ENCODE peak calls at places on chromosomes 1 and 21, in five cellular contexts. K is DND-41, M is PC-3, S is PC-9, O is neural progenitor cell. Z is an unnamed sample.

GRCh38 chr21:37433441-37433840 is 66.9 kb downstream of the DYRK1A start:
- DNase-seq in S (no peak), O (no peak), M (no peak), K (no peak), Z (no peak)

GRCh38 chr1:48200166-48200900 is 22.2 kb upstream of the SLC5A9 start:
- DNase-seq in S (no peak), O (no peak), M (no peak), K (no peak), Z (no peak)

GRCh38 chr1:160827418-160827817 is 31.4 kb downstream of the LY9 start:
- DNase-seq in K (no peak), O (no peak), S (no peak), M (peak; percentile 56), Z (no peak)

GRCh38 chr1:89610457-89610991 is 22.4 kb upstream of the LRRC8C start:
- DNase-seq in O (no peak), M (no peak), S (no peak), K (peak; percentile 74), Z (no peak)

GRCh38 chr1:193657552-193657951 is 471.1 kb upstream of the B3GALT2 start:
- DNase-seq in S (no peak), K (no peak), M (no peak), O (no peak), Z (no peak)

GRCh38 chr1:10652626-10653025 is 143.8 kb downstream of the CASZ1 start:
- DNase-seq in K (no peak), S (no peak), O (no peak), M (no peak), Z (no peak)

GRCh38 chr21:27674037-27674436 is 707.1 kb upstream of the ADAMTS5 start:
- DNase-seq in K (no peak), S (no peak), M (peak; percentile 31), O (no peak), Z (no peak)

GRCh38 chr1:155192346-155193274 is 15.1 kb downstream of the THBS3 start:
- DNase-seq in K (no peak), M (peak; percentile 46), S (peak; percentile 51), O (peak; percentile 60), Z (no peak)

GRCh38 chr1:108601708-108602410 is 42.0 kb downstream of the EEIG2 start:
- DNase-seq in O (no peak), K (no peak), M (no peak), S (no peak), Z (no peak)

GRCh38 chr1:89200668-89201488 is 2.1 kb upstream of the GBP4 start:
- DNase-seq in K (peak; percentile 46), S (no peak), O (no peak), M (no peak), Z (peak; percentile 71)

GRCh38 chr1:6170116-6170741 is 9.9 kb downstream of the CHD5 start:
- DNase-seq in S (no peak), O (no peak), K (no peak), M (no peak), Z (no peak)

GRCh38 chr1:54796902-54797301 is 4.2 kb downstream of the TTC22 start:
- DNase-seq in M (no peak), S (no peak), O (no peak), K (no peak), Z (no peak)

GRCh38 chr1:54798769-54799641 is 2.1 kb downstream of the TTC22 start:
- DNase-seq in S (peak; percentile 39), K (no peak), M (no peak), O (no peak), Z (no peak)

GRCh38 chr1:54800899-54801759 is at the start of gene TTC22:
- DNase-seq in O (peak; percentile 39), S (peak; percentile 72), K (no peak), M (peak; percentile 73), Z (peak; percentile 37)

GRCh38 chr1:54798206-54798605 is 2.9 kb downstream of the TTC22 start:
- DNase-seq in M (no peak), O (no peak), K (no peak), S (peak; percentile 13), Z (no peak)

GRCh38 chr1:54800041-54800898 is 853 bp downstream of the TTC22 start:
- DNase-seq in M (no peak), S (peak; percentile 29), O (no peak), K (no peak), Z (no peak)
- TF ChIP-seq EZH2 in M (no peak), S (no peak), O (no peak), K (no peak), Z (no peak)

DNA sequence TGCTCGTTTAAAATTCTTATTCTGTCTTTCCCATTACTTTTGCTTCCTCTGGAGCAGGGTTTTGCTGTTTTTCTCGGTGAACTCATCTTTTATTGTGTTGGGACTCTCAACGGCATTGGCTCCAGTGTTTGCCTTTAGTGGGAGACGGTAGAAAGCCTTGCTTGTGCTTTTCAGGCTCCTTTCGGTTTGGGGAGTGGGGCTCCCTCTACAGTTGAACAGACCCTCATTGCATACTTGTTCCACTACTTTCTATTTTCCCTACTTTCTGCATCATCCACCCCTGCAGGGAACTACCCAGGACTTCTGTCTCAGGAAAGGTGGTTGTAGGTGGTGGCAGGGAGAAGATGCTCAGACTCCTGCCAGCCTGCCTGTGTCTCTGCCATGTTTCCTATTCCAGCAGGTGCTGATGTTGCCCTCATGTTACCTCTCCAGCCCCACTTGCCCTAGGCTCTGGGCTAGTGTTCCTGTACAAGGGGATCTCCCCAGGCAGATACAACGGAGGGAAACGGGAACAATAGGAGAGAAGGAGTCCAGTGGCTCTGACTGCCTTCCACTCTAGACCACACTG is 68.5 kb upstream of the ZBTB18 start:
- DNase-seq in M (no peak), K (no peak), O (peak; percentile 47), S (no peak), Z (peak; percentile 43)
- TF ChIP-seq CTCF in M (no peak), K (no peak), O (peak; percentile 53), S (no peak), Z (peak; percentile 57)

DNA sequence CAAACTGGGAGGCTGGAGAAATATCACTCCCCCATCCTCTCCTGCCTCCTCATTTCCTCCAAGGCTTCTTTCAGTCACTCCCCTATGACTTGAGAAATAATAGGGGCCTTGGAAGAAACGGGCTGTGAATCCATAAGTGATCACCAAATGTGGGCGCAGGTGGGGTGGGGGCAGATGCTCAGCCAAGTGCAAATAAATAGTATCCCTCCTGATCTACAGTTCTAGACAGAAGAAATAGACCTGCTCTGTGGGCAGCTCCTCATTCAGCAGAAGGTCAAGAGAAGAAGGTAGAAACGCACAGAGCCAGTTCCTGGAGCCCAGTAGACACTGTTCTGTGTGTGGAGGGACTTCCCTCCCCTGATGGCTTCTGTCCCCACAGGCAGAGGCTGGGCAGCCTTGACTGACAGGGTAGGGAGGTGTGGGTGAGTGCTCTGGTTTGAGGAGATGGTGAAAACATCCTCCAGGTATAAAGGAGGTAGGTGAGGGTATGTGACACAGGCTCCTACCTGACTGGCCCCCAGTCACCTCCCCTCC is 17.1 kb downstream of the PAX7 start:
- DNase-seq in K (no peak), S (no peak), M (no peak), O (no peak), Z (no peak)
- TF ChIP-seq EZH2 in K (no peak), S (no peak), M (no peak), O (no peak), Z (no peak)

GRCh38 chr1:94332952-94333351 is 85.2 kb upstream of the ABCD3 start:
- DNase-seq in M (peak; percentile 82), K (no peak), O (no peak), S (no peak), Z (no peak)

GRCh38 chr1:94327001-94327685 is 89.8 kb upstream of the ARHGAP29 start:
- DNase-seq in K (no peak), S (peak; percentile 83), O (peak; percentile 84), M (peak; percentile 63), Z (peak; percentile 85)

GRCh38 chr1:94332516-94332915 is 85.7 kb upstream of the ABCD3 start:
- DNase-seq in K (no peak), O (no peak), S (no peak), M (no peak), Z (no peak)

GRCh38 chr1:94329276-94329675 is 88.9 kb upstream of the ABCD3 start:
- DNase-seq in S (no peak), K (no peak), O (no peak), M (no peak), Z (no peak)

GRCh38 chr1:94329986-94330385 is 88.2 kb upstream of the ABCD3 start:
- DNase-seq in O (peak; percentile 47), S (no peak), K (no peak), M (peak; percentile 31), Z (peak; percentile 61)
- TF ChIP-seq CTCF in O (peak; percentile 48), S (peak; percentile 30), K (peak; percentile 41), M (peak; percentile 56), Z (peak; percentile 58)

GRCh38 chr21:45382698-45383000 is 22.3 kb upstream of the COL18A1 start:
- DNase-seq in S (no peak), M (no peak), K (no peak), O (no peak), Z (no peak)
- TF ChIP-seq EZH2 in S (no peak), M (no peak), K (no peak), O (no peak), Z (no peak)

GRCh38 chr1:201916649-201917249 is 28.1 kb downstream of the SHISA4 start:
- DNase-seq in M (peak; percentile 46), S (peak; percentile 82), O (no peak), K (no peak), Z (no peak)
- TF ChIP-seq CTCF in M (no peak), S (no peak), O (no peak), K (no peak), Z (no peak)

GRCh38 chr1:111242805-111243523 is 15.5 kb downstream of the CHI3L2 start:
- DNase-seq in S (no peak), O (no peak), M (no peak), K (no peak), Z (no peak)

GRCh38 chr1:111249960-111250359 is 22.4 kb downstream of the CHI3L2 start:
- DNase-seq in S (no peak), K (no peak), O (peak; percentile 45), M (no peak), Z (no peak)

GRCh38 chr1:111251570-111251969 is 24.1 kb downstream of the CHI3L2 start:
- DNase-seq in O (no peak), M (no peak), K (no peak), S (no peak), Z (no peak)

GRCh38 chr1:111241797-111242196 is 14.3 kb downstream of the CHI3L2 start:
- DNase-seq in O (no peak), K (no peak), S (peak; percentile 53), M (peak; percentile 10), Z (no peak)

DNA sequence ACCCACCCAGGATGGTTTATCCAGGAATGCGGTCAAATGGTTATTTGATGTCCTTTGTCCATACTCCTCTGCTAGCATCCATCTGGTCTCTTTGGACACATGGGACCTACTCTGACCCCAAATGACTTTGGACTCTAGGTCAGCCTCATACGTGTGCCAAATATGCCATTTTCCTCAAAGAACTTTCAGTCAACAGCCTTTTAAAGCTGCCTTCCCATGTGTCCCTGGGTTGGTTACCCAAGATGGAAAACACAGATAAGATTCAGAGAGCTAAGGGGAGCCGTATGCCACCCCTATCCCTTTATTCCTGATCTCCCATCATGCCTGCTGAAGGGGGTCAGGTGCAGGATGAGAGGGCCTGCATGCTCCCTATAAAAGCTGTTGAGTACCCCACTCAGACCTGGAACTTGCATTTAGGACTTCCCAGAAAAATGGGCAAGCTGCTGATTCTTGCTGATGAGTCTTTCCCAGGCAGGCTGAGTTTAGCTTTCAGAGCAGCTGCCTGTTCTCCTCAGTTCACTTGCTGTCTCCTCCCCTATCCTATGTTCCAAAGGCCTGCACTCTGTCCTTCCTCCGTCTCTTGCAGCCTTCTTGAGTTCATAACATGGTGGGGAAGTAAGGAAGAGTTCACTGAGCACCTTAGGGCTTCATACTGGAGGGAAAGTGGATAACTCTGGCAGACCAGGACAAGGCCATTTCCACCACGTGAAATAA is 19.8 kb downstream of the CHI3L2 start:
- DNase-seq in M (no peak), S (no peak), O (no peak), K (no peak), Z (no peak)
- TF ChIP-seq EZH2 in M (no peak), S (no peak), O (no peak), K (no peak), Z (no peak)